ENCODE peak calls at places on chromosomes 5 and 9, in four cellular contexts. V is kidney epithelial cell, Z is GM19239, H is NCI-H1417. I is an unnamed sample.

GRCh38 chr5:107319921-107320320 is 350.8 kb downstream of the EFNA5 start:
- DNase-seq in V (no peak), Z (no peak), H (no peak), I (no peak)

GRCh38 chr5:150945501-150945900 is 40.7 kb upstream of the ZNF300 start:
- DNase-seq in V (no peak), Z (no peak), H (no peak), I (no peak)

GRCh38 chr5:54492196-54492595 is 25.4 kb upstream of the SNX18 start:
- DNase-seq in V (no peak), Z (no peak), H (no peak), I (no peak)

GRCh38 chr9:100492952-100493351 is 20.0 kb downstream of the TMEFF1 start:
- DNase-seq in V (no peak), Z (no peak), H (no peak), I (no peak)

GRCh38 chr5:35856186-35857003 is at the start of gene IL7R:
- DNase-seq in V (no peak), Z (no peak), H (no peak), I (no peak)

GRCh38 chr5:3122985-3123762 is 371.7 kb upstream of the IRX2 start:
- DNase-seq in V (no peak), Z (no peak), H (no peak), I (no peak)

GRCh38 chr5:44665101-44665701 is 143.5 kb upstream of the MRPS30 start:
- DNase-seq in V (no peak), Z (no peak), H (no peak), I (peak; percentile 60)

GRCh38 chr9:96156578-96156977 is 145.4 kb downstream of the HSD17B3 start:
- DNase-seq in V (no peak), Z (no peak), H (peak; percentile 64), I (no peak)

GRCh38 chr9:111902396-111903147 is 6.0 kb downstream of the UGCG start:
- DNase-seq in V (no peak), Z (no peak), H (no peak), I (no peak)

GRCh38 chr9:76401580-76402354 is 7.5 kb upstream of the RFK start:
- DNase-seq in V (no peak), Z (no peak), H (peak; percentile 11), I (no peak)

GRCh38 chr9:136117291-136118060 is 1.2 kb downstream of the TMEM250 start:
- DNase-seq in V (no peak), Z (no peak), H (peak; percentile 75), I (no peak)

GRCh38 chr5:36418172-36418979 is 116.7 kb upstream of the RANBP3L start:
- DNase-seq in V (no peak), Z (no peak), H (no peak), I (no peak)

GRCh38 chr9:113899205-113899604 is 23.1 kb downstream of the ZNF618 start:
- DNase-seq in V (no peak), Z (no peak), H (no peak), I (no peak)

GRCh38 chr9:133973791-133974630 is 18.1 kb downstream of the VAV2 start:
- DNase-seq in V (no peak), Z (no peak), H (no peak), I (no peak)

GRCh38 chr5:140322751-140323731 is 20.1 kb upstream of the PFDN1 start:
- DNase-seq in V (peak; percentile 89), Z (no peak), H (no peak), I (peak; percentile 56)

GRCh38 chr9:115367780-115368179 is 249.8 kb upstream of the TNC start:
- DNase-seq in V (no peak), Z (no peak), H (no peak), I (no peak)

GRCh38 chr9:95477441-95477840 is 39.3 kb downstream of the PTCH1 start:
- DNase-seq in V (no peak), Z (no peak), H (no peak), I (no peak)

GRCh38 chr9:116234091-116234490 is 80.5 kb downstream of the PAPPA start:
- DNase-seq in V (peak; percentile 89), Z (no peak), H (no peak), I (peak; percentile 3)

GRCh38 chr9:82334286-82334685 is 345.7 kb downstream of the SPATA31D1 start:
- DNase-seq in V (no peak), Z (no peak), H (no peak), I (no peak)

GRCh38 chr9:21576331-21577189 is 94.4 kb upstream of the IFNE start:
- DNase-seq in V (peak; percentile 86), Z (no peak), H (no peak), I (no peak)

GRCh38 chr9:84447305-84447704 is 106.7 kb upstream of the SLC28A3 start:
- DNase-seq in V (no peak), Z (no peak), H (no peak), I (no peak)

GRCh38 chr9:134425815-134426214 is 99.6 kb downstream of the RXRA start:
- DNase-seq in V (no peak), Z (no peak), H (no peak), I (no peak)

GRCh38 chr5:107542831-107543231 is 127.9 kb downstream of the EFNA5 start:
- DNase-seq in V (peak; percentile 67), Z (no peak), H (peak; percentile 81), I (peak; percentile 12)

GRCh38 chr5:160938532-160938931 is 86.5 kb upstream of the ATP10B start:
- DNase-seq in V (peak; percentile 50), Z (no peak), H (peak; percentile 22), I (no peak)

GRCh38 chr5:93245226-93245625 is 335.8 kb downstream of the NR2F1-AS1 start:
- DNase-seq in V (no peak), Z (no peak), H (no peak), I (no peak)

GRCh38 chr5:141908796-141909195 is 14.9 kb upstream of the DELE1 start:
- DNase-seq in V (no peak), Z (no peak), H (no peak), I (no peak)

GRCh38 chr5:178453224-178453623 is 137.0 kb downstream of the COL23A1 start:
- DNase-seq in V (peak; percentile 75), Z (no peak), H (no peak), I (no peak)

GRCh38 chr9:121844090-121844489 is 192.7 kb downstream of the DAB2IP start:
- DNase-seq in V (no peak), Z (no peak), H (no peak), I (no peak)

GRCh38 chr9:129278391-129279237 is 100.6 kb upstream of the IER5L start:
- DNase-seq in V (peak; percentile 34), Z (no peak), H (peak; percentile 89), I (no peak)

GRCh38 chr5:74251106-74252032 is 389.2 kb downstream of the ENC1 start:
- DNase-seq in V (peak; percentile 98), Z (no peak), H (no peak), I (no peak)

GRCh38 chr9:3508531-3509374 is 17.0 kb downstream of the RFX3 start:
- DNase-seq in V (no peak), Z (no peak), H (peak; percentile 89), I (no peak)

GRCh38 chr9:77218612-77219011 is 41.3 kb downstream of the VPS13A start:
- DNase-seq in V (peak; percentile 9), Z (no peak), H (peak; percentile 7), I (no peak)

GRCh38 chr9:18333157-18333556 is 140.8 kb upstream of the ADAMTSL1 start:
- DNase-seq in V (no peak), Z (no peak), H (no peak), I (no peak)

GRCh38 chr5:30831123-30831522 is 362.4 kb upstream of the CDH6 start:
- DNase-seq in V (no peak), Z (no peak), H (no peak), I (no peak)

GRCh38 chr5:18216016-18216415 is 581.8 kb downstream of the TAF11L14 start:
- DNase-seq in V (no peak), Z (no peak), H (no peak), I (no peak)

I was measured in GOT3.